ENCODE peak calls at places on chromosomes 13 and 19, in five cellular contexts. G, Q, B, U and K are unnamed samples.
A peak's percentile ranks its signal among the peaks of the same experiment; 100 is the strongest.

GRCh38 chr13:54387607-54388006 is 1359.0 kb downstream of the OLFM4 start:
- DNase-seq in G (no peak), Q (no peak), B (no peak), U (no peak), K (no peak)

GRCh38 chr13:111283457-111283856 is 37.0 kb upstream of the TEX29 start:
- DNase-seq in G (no peak), Q (no peak), B (no peak), U (no peak), K (no peak)

GRCh38 chr19:46487178-46487801 is 8.4 kb downstream of the PNMA8B start:
- DNase-seq in G (no peak), Q (no peak), B (peak; percentile 8), U (no peak), K (no peak)

GRCh38 chr13:65843314-65843731 is 1386.8 kb downstream of the PCDH9 start:
- DNase-seq in G (no peak), Q (no peak), B (no peak), U (no peak), K (no peak)

GRCh38 chr13:98327326-98328314 is 150.6 kb upstream of the RNF113B start:
- DNase-seq in G (no peak), Q (peak; percentile 80), B (peak; percentile 47), U (peak; percentile 61), K (no peak)

GRCh38 chr19:42475366-42475765 is 32.6 kb upstream of the CXCL17 start:
- DNase-seq in G (no peak), Q (no peak), B (no peak), U (peak; percentile 54), K (no peak)

GRCh38 chr13:44146162-44146561 is 227.5 kb upstream of the SERP2 start:
- DNase-seq in G (no peak), Q (no peak), B (no peak), U (no peak), K (no peak)

GRCh38 chr13:48902421-48902820 is 73.3 kb upstream of the FNDC3A start:
- DNase-seq in G (no peak), Q (peak; percentile 10), B (peak; percentile 12), U (peak; percentile 41), K (no peak)

GRCh38 chr13:59621791-59622190 is 541.9 kb downstream of the DIAPH3 start:
- DNase-seq in G (no peak), Q (no peak), B (no peak), U (no peak), K (no peak)

GRCh38 chr19:47549341-47549768 is 23.6 kb downstream of the ZNF541 start:
- DNase-seq in G (no peak), Q (no peak), B (no peak), U (no peak), K (no peak)

GRCh38 chr13:28056970-28057712 is 43.2 kb downstream of the FLT3 start:
- DNase-seq in G (no peak), Q (no peak), B (no peak), U (no peak), K (no peak)

GRCh38 chr19:45218426-45218825 is 26.8 kb downstream of the EXOC3L2 start:
- DNase-seq in G (no peak), Q (no peak), B (no peak), U (no peak), K (no peak)

GRCh38 chr19:57280913-57281425 is 684 bp downstream of the ZNF460 start:
- DNase-seq in G (no peak), Q (no peak), B (peak; percentile 15), U (no peak), K (no peak)

GRCh38 chr13:98413796-98414195 is 163.1 kb downstream of the STK24 start:
- DNase-seq in G (no peak), Q (no peak), B (no peak), U (no peak), K (no peak)

GRCh38 chr13:93882086-93882651 is 597.3 kb downstream of the DCT start:
- DNase-seq in G (no peak), Q (no peak), B (no peak), U (no peak), K (no peak)

GRCh38 chr13:77853701-77854100 is 64.9 kb downstream of the EDNRB start:
- DNase-seq in G (no peak), Q (no peak), B (no peak), U (peak; percentile 59), K (no peak)

GRCh38 chr13:113843864-113844556 is 19.9 kb downstream of the GAS6 start:
- DNase-seq in G (no peak), Q (no peak), B (no peak), U (no peak), K (no peak)

GRCh38 chr13:30371649-30372265 is 50.5 kb upstream of the UBE2L5 start:
- DNase-seq in G (no peak), Q (peak; percentile 51), B (peak; percentile 56), U (no peak), K (no peak)

GRCh38 chr13:112444001-112444311 is 67.8 kb downstream of the SPACA7 start:
- DNase-seq in G (peak; percentile 86), Q (peak; percentile 26), B (peak; percentile 42), U (peak; percentile 90), K (peak; percentile 86)

GRCh38 chr13:110950356-110950755 is 35.5 kb upstream of the ANKRD10 start:
- DNase-seq in G (no peak), Q (no peak), B (no peak), U (no peak), K (no peak)

GRCh38 chr13:79710376-79710775 is 229.4 kb downstream of the NDFIP2 start:
- DNase-seq in G (no peak), Q (peak; percentile 86), B (peak; percentile 63), U (no peak), K (no peak)

GRCh38 chr19:32890841-32891240 is 21.3 kb upstream of the SLC7A9 start:
- DNase-seq in G (no peak), Q (no peak), B (no peak), U (no peak), K (no peak)

GRCh38 chr19:5961969-5962945 is 15.7 kb downstream of the RANBP3 start:
- DNase-seq in G (peak; percentile 27), Q (peak; percentile 67), B (no peak), U (no peak), K (no peak)

GRCh38 chr19:55809381-55810058 is 22.3 kb downstream of the NLRP11 start:
- DNase-seq in G (no peak), Q (peak; percentile 30), B (peak; percentile 15), U (peak; percentile 31), K (no peak)

GRCh38 chr13:30615851-30616311 is 1.8 kb upstream of the USPL1 start:
- DNase-seq in G (no peak), Q (peak; percentile 23), B (peak; percentile 66), U (no peak), K (no peak)

GRCh38 chr19:8250596-8250995 is 41.4 kb downstream of the CERS4 start:
- DNase-seq in G (no peak), Q (no peak), B (no peak), U (no peak), K (no peak)

GRCh38 chr13:43360911-43361605 is 337.7 kb downstream of the DNAJC15 start:
- DNase-seq in G (no peak), Q (no peak), B (no peak), U (no peak), K (no peak)

GRCh38 chr19:16898306-16899015 is 9.7 kb downstream of the F2RL3 start:
- DNase-seq in G (no peak), Q (no peak), B (no peak), U (no peak), K (no peak)
- TF ChIP-seq CTCF in G (no peak), Q (no peak), B (no peak), U (no peak), K (no peak)

GRCh38 chr19:3855321-3855720 is 13.5 kb downstream of the ZFR2 start:
- DNase-seq in G (no peak), Q (no peak), B (no peak), U (no peak), K (no peak)

GRCh38 chr19:3850320-3850972 is 18.4 kb downstream of the ZFR2 start:
- DNase-seq in G (no peak), Q (no peak), B (no peak), U (no peak), K (no peak)

GRCh38 chr19:3851254-3852176 is 17.3 kb downstream of the ZFR2 start:
- DNase-seq in G (no peak), Q (no peak), B (peak; percentile 2), U (no peak), K (no peak)

GRCh38 chr19:3852177-3852511 is 16.7 kb downstream of the ZFR2 start:
- DNase-seq in G (no peak), Q (no peak), B (no peak), U (no peak), K (no peak)

DNA sequence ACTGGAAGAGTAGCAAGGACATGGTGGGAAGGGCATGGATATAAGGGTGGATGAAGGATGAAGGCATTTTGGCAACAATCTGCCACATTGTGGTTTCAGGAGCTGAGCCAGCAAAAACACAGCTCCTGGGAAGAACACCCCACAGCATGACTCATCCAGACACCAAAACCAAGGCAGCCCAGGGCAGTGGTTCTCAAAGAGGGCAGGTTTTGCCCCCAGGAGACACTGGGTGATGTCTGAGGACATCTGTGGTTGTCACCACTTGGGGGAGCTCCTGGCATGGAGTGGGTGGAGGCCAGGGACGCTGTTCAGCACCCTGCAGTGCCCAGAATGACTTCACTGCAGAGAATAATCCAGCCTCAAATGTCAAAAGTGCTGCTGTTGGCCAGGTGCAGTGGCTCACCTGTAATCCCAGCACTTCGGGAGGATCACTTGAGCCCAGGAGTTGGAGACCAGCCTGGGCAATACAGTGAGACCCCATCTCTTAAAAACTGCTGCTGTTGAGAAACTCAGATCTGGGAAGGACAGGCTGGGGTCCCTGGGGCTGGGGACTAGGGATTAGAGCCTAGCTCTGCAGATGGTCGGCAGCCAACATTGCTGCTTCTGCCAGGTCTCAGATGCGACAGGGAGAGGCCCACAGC is 16.1 kb downstream of the ZFR2 start:
- DNase-seq in G (no peak), Q (peak; percentile 56), B (peak; percentile 71), U (no peak), K (no peak)
- TF ChIP-seq CTCF in G (no peak), Q (peak; percentile 12), B (peak; percentile 9), U (peak; percentile 50), K (no peak)

DNA sequence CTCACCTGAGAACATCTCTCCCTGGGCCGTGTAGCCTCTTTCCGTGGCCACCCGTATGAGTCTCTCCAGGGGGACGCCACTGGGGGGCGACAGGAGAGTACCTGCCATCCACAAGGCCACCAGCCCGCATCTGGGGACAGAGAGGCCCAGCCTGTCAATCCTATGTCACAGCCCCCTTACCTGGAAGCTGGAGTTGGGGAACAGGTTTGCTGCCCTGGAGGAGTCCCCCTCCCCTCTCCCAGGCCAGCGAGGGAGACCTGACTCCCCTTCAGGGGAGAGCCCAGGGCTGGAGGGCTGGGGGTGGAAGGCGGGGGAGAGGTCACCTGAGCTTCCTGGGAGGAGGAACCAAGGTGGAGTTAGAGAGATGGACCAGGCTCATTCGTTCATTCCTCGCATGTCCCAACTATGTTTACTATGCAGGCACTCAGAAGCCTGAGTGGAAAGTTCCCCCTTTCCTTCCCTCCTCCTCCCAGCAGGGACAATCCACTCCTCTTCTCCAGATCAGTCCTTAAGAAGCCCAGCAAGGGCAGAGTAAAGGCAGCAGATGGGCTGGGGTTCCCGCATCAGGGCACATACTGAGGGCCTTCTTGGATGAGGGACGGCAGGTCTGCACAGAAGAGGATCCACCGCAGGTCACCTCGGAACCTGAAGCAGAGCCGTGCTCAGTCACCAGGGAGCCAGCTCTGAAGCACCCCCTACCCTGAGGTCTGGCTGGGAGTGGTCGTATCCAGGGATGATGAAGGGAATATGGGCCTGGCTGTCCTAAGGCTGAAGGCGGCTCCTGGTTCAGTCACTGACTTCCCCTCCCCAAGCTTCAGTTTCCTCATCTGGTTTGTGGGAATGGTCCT is 5.5 kb downstream of the ACTMAP start:
- DNase-seq in G (no peak), Q (peak; percentile 5), B (no peak), U (peak; percentile 78), K (no peak)
- TF ChIP-seq CTCF in G (peak; percentile 40), Q (no peak), B (no peak), U (peak; percentile 41), K (no peak)

GRCh38 chr19:19545707-19546106 is 7.6 kb downstream of the CILP2 start:
- DNase-seq in G (no peak), Q (no peak), B (no peak), U (no peak), K (no peak)
- TF ChIP-seq CTCF in G (no peak), Q (no peak), B (no peak), U (no peak), K (no peak)